ENCODE peak calls at places on chromosomes 2 and 18, in seven cellular contexts. R is Peyer's patch; Q is CD8-positive, alpha-beta memory T cell; S is CD4-positive, CD25-positive, alpha-beta regulatory T cell; F is fibroblast of lung; W is CD8-positive, alpha-beta T cell; B is NT2/D1. D is an unnamed sample. For H3K4me1, the result is how much of the 10 kb centered on the place peaks cover.

GRCh38 chr18:41378628-41379027 is 576.4 kb upstream of the PIK3C3 start:
- DNase-seq in R (no peak), Q (no peak), S (no peak), F (peak), W (no peak), B (no peak), D (no peak)

GRCh38 chr2:9896216-9896615 is 52.9 kb downstream of the TAF1B start:
- DNase-seq in R (no peak), Q (no peak), S (no peak), F (no peak), W (no peak), B (no peak), D (no peak)

GRCh38 chr2:235827585-235827992 is 333.7 kb downstream of the AGAP1 start:
- DNase-seq in R (no peak), Q (no peak), S (no peak), F (peak), W (no peak), B (no peak), D (peak)

GRCh38 chr2:110216803-110217202 is 4.5 kb upstream of the MTLN start:
- DNase-seq in R (no peak), Q (no peak), S (no peak), F (peak), W (no peak), B (no peak), D (no peak)

GRCh38 chr2:189982777-189983394 is 79.6 kb downstream of the MSTN start:
- DNase-seq in R (no peak), Q (no peak), S (peak), F (no peak), W (no peak), B (peak), D (no peak)

GRCh38 chr2:57376985-57377384 is 669.6 kb upstream of the VRK2 start:
- DNase-seq in R (no peak), Q (no peak), S (no peak), F (no peak), W (no peak), B (no peak), D (no peak)

GRCh38 chr2:202024871-202025270 is 8.8 kb upstream of the FZD7 start:
- DNase-seq in R (no peak), Q (no peak), S (no peak), F (no peak), W (no peak), B (no peak), D (no peak)

GRCh38 chr2:96549967-96550786 is 13.6 kb downstream of the ARID5A start:
- DNase-seq in R (no peak), Q (no peak), S (no peak), F (no peak), W (no peak), B (no peak), D (peak)

GRCh38 chr2:1209246-1209645 is 204.0 kb upstream of the TPO start:
- DNase-seq in R (no peak), Q (no peak), S (no peak), F (no peak), W (no peak), B (no peak), D (no peak)

GRCh38 chr2:176758426-176758825 is 454.2 kb upstream of the HNRNPA3 start:
- DNase-seq in R (no peak), Q (no peak), S (no peak), F (no peak), W (no peak), B (no peak), D (no peak)

GRCh38 chr2:234502285-234502918 is 5.5 kb upstream of the ARL4C start:
- DNase-seq in R (no peak), Q (no peak), S (no peak), F (peak), W (no peak), B (no peak), D (no peak)

GRCh38 chr2:198252472-198252871 is 448.1 kb downstream of the PLCL1 start:
- DNase-seq in R (no peak), Q (no peak), S (no peak), F (no peak), W (no peak), B (no peak), D (no peak)

GRCh38 chr2:3490191-3491158 is 28.9 kb downstream of the ADI1 start:
- DNase-seq in R (no peak), Q (no peak), S (no peak), F (no peak), W (no peak), B (no peak), D (peak)

GRCh38 chr18:23189768-23190661 is 54.7 kb downstream of the CABLES1 start:
- DNase-seq in R (no peak), Q (no peak), S (no peak), F (no peak), W (no peak), B (no peak), D (no peak)

GRCh38 chr2:113977660-113978523 is 88.0 kb downstream of the ACTR3 start:
- DNase-seq in R (no peak), Q (no peak), S (no peak), F (peak), W (no peak), B (peak), D (no peak)

GRCh38 chr2:152228215-152228614 is 52.7 kb upstream of the STAM2 start:
- DNase-seq in R (no peak), Q (no peak), S (no peak), F (peak), W (no peak), B (no peak), D (no peak)

GRCh38 chr2:11163439-11164317 is 8.4 kb downstream of the SLC66A3 start:
- DNase-seq in R (no peak), Q (no peak), S (no peak), F (peak), W (no peak), B (no peak), D (no peak)

GRCh38 chr2:68487773-68488355 is 20.5 kb downstream of the APLF start:
- DNase-seq in R (no peak), Q (no peak), S (peak), F (peak), W (no peak), B (no peak), D (no peak)

GRCh38 chr2:217539126-217539525 is 463.7 kb downstream of the TNS1 start:
- DNase-seq in R (no peak), Q (no peak), S (no peak), F (no peak), W (no peak), B (no peak), D (no peak)

GRCh38 chr2:133841905-133842304 is 273.6 kb upstream of the NCKAP5 start:
- DNase-seq in R (no peak), Q (no peak), S (no peak), F (peak), W (no peak), B (no peak), D (no peak)

GRCh38 chr2:1496394-1496821 is 83.1 kb downstream of the TPO start:
- DNase-seq in R (no peak), Q (no peak), S (no peak), F (no peak), W (no peak), B (no peak), D (peak)

GRCh38 chr2:42931818-42932195 is 139.4 kb upstream of the HAAO start:
- DNase-seq in R (no peak), Q (no peak), S (no peak), F (peak), W (no peak), B (no peak), D (no peak)

GRCh38 chr2:42929577-42929984 is 137.2 kb upstream of the HAAO start:
- DNase-seq in R (no peak), Q (no peak), S (no peak), F (no peak), W (no peak), B (no peak), D (no peak)

GRCh38 chr2:42928692-42929576 is 136.6 kb upstream of the HAAO start:
- DNase-seq in R (no peak), Q (no peak), S (peak), F (peak), W (no peak), B (peak), D (no peak)

GRCh38 chr2:42931147-42931817 is 138.9 kb upstream of the HAAO start:
- DNase-seq in R (no peak), Q (no peak), S (no peak), F (no peak), W (no peak), B (no peak), D (no peak)

GRCh38 chr2:42929985-42930581 is 137.7 kb upstream of the HAAO start:
- DNase-seq in R (no peak), Q (no peak), S (no peak), F (peak), W (no peak), B (no peak), D (no peak)
- H3K4me3 ChIP-seq in R (no peak), Q (no peak), S (no peak), F (no peak), W (no peak), B (no peak), D (no peak)

GRCh38 chr18:74265546-74266098 is 26.1 kb downstream of the CYB5A start:
- DNase-seq in R (no peak), Q (no peak), S (no peak), F (no peak), W (no peak), B (no peak), D (no peak)

GRCh38 chr18:74271656-74272055 is 20.1 kb downstream of the CYB5A start:
- DNase-seq in R (no peak), Q (no peak), S (no peak), F (no peak), W (no peak), B (no peak), D (no peak)

GRCh38 chr18:74268175-74268574 is 23.6 kb downstream of the CYB5A start:
- DNase-seq in R (no peak), Q (no peak), S (no peak), F (no peak), W (no peak), B (no peak), D (no peak)

GRCh38 chr18:74266161-74266560 is 25.6 kb downstream of the CYB5A start:
- DNase-seq in R (no peak), Q (no peak), S (no peak), F (peak), W (no peak), B (no peak), D (no peak)

GRCh38 chr18:74268933-74269620 is 22.7 kb downstream of the CYB5A start:
- DNase-seq in R (no peak), Q (no peak), S (no peak), F (no peak), W (no peak), B (no peak), D (no peak)
- H3K4me1 ChIP-seq in R (under half), Q (under half), S (under half), F (under half), W (under half), B (under half), D (under half)

GRCh38 chr18:67788315-67788714 is 271.8 kb upstream of the DSEL start:
- DNase-seq in R (no peak), Q (no peak), S (no peak), F (no peak), W (no peak), B (no peak), D (no peak)
- H3K4me3 ChIP-seq in R (no peak), Q (no peak), S (no peak), F (no peak), W (no peak), B (no peak), D (no peak)

DNA sequence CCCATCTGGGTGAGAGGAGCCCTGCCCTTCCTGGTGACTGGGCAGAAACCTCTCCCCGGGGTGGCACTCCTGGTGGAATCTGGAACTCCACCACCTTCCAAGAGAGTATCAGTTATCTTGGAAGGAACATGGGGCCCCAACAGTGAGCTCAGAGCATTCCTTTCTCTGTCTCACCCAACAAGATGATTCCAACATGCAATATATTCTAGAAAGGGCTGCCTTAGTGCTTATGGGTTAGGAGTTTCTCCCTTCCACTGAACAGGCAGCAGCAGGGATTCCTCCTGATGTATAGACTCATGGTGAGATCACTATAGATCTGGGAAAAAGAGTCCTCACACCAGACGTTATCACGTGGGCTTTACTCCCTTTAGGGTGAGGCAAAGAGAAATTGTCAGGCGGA is 147.1 kb downstream of the COL4A4 start:
- DNase-seq in R (no peak), Q (no peak), S (no peak), F (no peak), W (no peak), B (no peak), D (no peak)
- H3K4me1 ChIP-seq in R (under half), Q (under half), S (under half), F (under half), W (under half), B (under half), D (under half)

GRCh38 chr2:25977768-25978167 is 4.5 kb downstream of the KIF3C start:
- DNase-seq in R (no peak), Q (no peak), S (no peak), F (peak), W (no peak), B (no peak), D (no peak)
- H3K4me3 ChIP-seq in R (no peak), Q (no peak), S (no peak), F (no peak), W (no peak), B (no peak), D (no peak)

DNA sequence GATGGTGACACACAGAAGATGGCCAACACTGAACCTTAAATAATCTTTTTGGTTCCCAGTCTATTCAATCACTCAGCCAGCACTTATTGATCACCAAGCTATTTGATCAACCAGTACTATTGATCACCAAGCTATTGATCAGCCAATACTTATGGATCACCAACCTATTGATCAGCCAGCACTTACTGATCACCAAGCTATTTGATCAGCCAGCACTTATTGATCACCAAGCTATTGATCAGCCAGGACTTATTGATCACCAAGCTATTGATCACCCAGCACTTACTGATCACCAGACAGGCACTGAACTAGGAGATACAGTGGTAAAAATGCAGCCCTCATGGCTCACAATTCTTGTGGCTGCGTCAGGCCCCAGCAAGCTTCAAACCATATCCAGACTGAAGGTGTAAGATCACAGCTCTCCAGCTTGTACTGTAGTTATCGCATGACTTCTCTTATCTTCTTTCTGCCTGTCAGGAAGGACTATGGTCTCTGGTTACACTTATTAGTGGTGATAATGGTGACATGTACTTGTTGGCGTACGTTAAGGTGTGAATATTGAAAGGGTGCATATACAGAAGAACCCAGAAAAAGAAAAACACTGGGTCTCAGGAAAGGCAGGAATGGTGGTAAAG is 18.4 kb upstream of the B3GNT2 start:
- DNase-seq in R (no peak), Q (no peak), S (no peak), F (no peak), W (no peak), B (no peak), D (no peak)
- H3K4me1 ChIP-seq in R (under half), Q (under half), S (under half), F (under half), W (under half), B (under half), D (under half)

GRCh38 chr2:238284802-238285515 is 3.5 kb downstream of the PER2 start:
- DNase-seq in R (no peak), Q (no peak), S (no peak), F (no peak), W (no peak), B (no peak), D (no peak)
- H3K4me3 ChIP-seq in R (no peak), Q (no peak), S (no peak), F (no peak), W (no peak), B (no peak), D (peak)